ENCODE peak calls at places on chromosomes 6 and 20, in seven cellular contexts. E is PC-3, Q is adipocyte, F is GM23248, T is GM12878, H is neuronal stem cell, A is colonic mucosa. D is an unnamed sample.
A peak's percentile ranks its signal among the peaks of the same experiment; 100 is the strongest.

GRCh38 chr20:51087306-51087705 is 64.4 kb upstream of the KCNG1 start:
- DNase-seq in F (no peak), Q (no peak), E (no peak), T (no peak), H (no peak), A (no peak), D (no peak)

GRCh38 chr6:134657751-134658522 is 292.0 kb downstream of the ALDH8A1 start:
- DNase-seq in E (peak; percentile 56), Q (no peak), A (no peak), F (peak; percentile 31), H (no peak), T (no peak), D (no peak)

GRCh38 chr6:87444362-87444761 is 28.4 kb upstream of the SLC35A1 start:
- DNase-seq in H (peak; percentile 48), F (no peak), Q (no peak), A (no peak), T (no peak), E (no peak), D (peak; percentile 91)

GRCh38 chr20:23007462-23007861 is 27.6 kb upstream of the SSTR4 start:
- DNase-seq in Q (no peak), E (no peak), F (no peak), T (no peak), A (no peak), H (no peak), D (no peak)

GRCh38 chr6:73515204-73516101 is 5.4 kb downstream of the EEF1A1 start:
- DNase-seq in F (peak; percentile 91), A (peak; percentile 62), H (no peak), T (no peak), E (peak; percentile 73), Q (peak; percentile 90), D (peak; percentile 85)

GRCh38 chr6:163949367-163949766 is 534.8 kb downstream of the QKI start:
- DNase-seq in A (no peak), Q (no peak), H (no peak), E (no peak), F (no peak), T (no peak), D (no peak)

GRCh38 chr6:84197708-84198107 is 29.7 kb downstream of the CEP162 start:
- DNase-seq in Q (no peak), T (no peak), A (no peak), E (no peak), F (no peak), H (no peak), D (peak; percentile 23)

GRCh38 chr20:51712501-51713212 is 55.5 kb downstream of the ATP9A start:
- DNase-seq in F (peak; percentile 44), H (no peak), Q (peak; percentile 24), T (no peak), A (no peak), E (peak; percentile 75), D (peak; percentile 61)

GRCh38 chr20:35093245-35093884 is 758 bp upstream of the TRPC4AP start:
- DNase-seq in E (peak; percentile 59), A (no peak), H (no peak), F (peak; percentile 85), T (no peak), Q (peak; percentile 68), D (no peak)

GRCh38 chr20:58308290-58308679 is 1.2 kb upstream of the RAB22A start:
- DNase-seq in F (no peak), A (peak; percentile 21), T (no peak), H (no peak), Q (no peak), E (no peak), D (no peak)

DNA sequence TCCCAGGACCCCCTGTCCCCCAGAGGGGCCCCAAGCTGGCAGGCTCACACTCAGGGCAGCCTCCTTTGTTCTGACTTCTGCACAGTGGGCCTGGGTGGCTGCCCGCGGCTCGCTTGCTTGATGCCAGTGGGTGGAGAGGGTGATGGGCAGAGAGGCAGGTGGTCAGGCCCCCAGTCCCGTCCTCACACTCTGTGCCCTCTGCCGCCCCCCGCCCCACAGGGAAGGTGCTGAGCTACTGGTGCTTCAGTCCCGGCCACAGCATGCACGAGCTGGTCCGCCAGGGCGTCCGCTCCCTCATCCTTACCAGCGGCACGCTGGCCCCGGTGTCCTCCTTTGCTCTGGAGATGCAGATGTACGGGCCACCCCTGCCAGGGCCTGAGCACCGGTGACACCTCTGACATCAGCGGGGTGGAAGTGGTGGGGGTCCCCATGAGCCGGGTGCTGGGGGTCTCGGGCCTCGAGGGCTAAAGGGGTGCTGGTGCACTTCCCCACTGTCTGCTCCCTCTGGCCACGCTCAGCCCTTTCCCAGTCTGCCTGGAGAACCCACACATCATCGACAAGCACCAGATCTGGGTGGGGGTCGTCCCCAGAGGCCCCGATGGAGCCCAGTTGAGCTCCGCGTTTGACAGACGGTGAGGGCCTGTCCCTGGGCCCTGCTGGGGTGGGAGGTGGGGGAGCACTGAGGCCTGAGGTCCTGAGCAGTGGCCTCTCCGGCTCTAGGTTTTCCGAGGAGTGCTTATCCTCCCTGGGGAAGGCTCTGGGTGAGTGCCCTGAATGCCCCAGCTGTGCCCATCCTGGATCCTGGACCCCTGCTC is 8.8 kb upstream of the TNFRSF6B start:
- DNase-seq in H (no peak), T (no peak), F (no peak), Q (no peak), E (no peak), A (no peak), D (no peak)
- H3K9ac ChIP-seq in H (peak overlapping the region; percentile 60), T (no peak overlapping the region), F (peak overlapping the region; percentile 77), Q (peak overlapping the region; percentile 67), E (no peak overlapping the region), A (peak overlapping the region; percentile 35), D (no peak overlapping the region)

GRCh38 chr6:27143474-27144026 is 104.0 kb upstream of the PRSS16 start:
- DNase-seq in A (no peak), E (no peak), H (no peak), T (no peak), F (no peak), Q (no peak), D (no peak)

GRCh38 chr6:27145731-27146455 is 101.6 kb upstream of the PRSS16 start:
- DNase-seq in F (peak; percentile 93), Q (peak; percentile 93), A (peak; percentile 89), E (peak; percentile 84), H (no peak), T (peak; percentile 84), D (peak; percentile 95)

GRCh38 chr6:27146706-27147507 is 100.6 kb upstream of the PRSS16 start:
- DNase-seq in F (peak; percentile 98), A (peak; percentile 91), H (peak; percentile 97), Q (peak; percentile 98), E (peak; percentile 98), T (peak; percentile 100), D (peak; percentile 100)

GRCh38 chr6:27141472-27142015 is 106.0 kb upstream of the PRSS16 start:
- DNase-seq in E (no peak), T (no peak), A (no peak), F (no peak), Q (no peak), H (no peak), D (no peak)

DNA sequence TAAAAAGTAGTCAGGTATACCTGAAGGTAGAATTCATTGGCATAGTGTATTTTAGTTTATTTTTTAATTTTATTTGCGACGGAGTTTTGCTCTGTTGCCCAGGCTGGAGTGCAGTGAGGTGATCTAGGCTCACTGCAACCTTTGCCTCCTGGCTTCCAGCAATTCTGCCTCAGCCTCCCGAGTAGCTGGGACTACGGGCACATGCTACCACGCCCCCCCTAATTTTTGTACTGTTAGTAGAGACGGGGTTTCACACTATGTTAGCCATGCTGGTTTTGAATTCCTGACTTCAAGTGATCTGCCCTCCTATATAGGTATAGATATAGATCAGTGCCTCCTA is 102.8 kb upstream of the PRSS16 start:
- DNase-seq in F (no peak), E (no peak), Q (no peak), T (no peak), A (no peak), H (no peak), D (peak; percentile 48)
- H3K9ac ChIP-seq in F (peak overlapping the region; percentile 90), E (peak overlapping the region; percentile 91), Q (peak overlapping the region; percentile 88), T (peak overlapping the region; percentile 94), A (no peak overlapping the region), H (no peak overlapping the region), D (peak overlapping the region; percentile 69)

GRCh38 chr6:45880139-45880538 is 135.5 kb downstream of the CLIC5 start:
- DNase-seq in H (no peak), A (no peak), F (peak; percentile 76), E (peak; percentile 30), Q (no peak), T (no peak), D (peak; percentile 77)

GRCh38 chr6:45881705-45882435 is 133.8 kb downstream of the CLIC5 start:
- DNase-seq in E (no peak), Q (no peak), A (no peak), H (no peak), F (no peak), T (no peak), D (no peak)

GRCh38 chr6:45882671-45883070 is 133.0 kb downstream of the CLIC5 start:
- DNase-seq in A (no peak), Q (no peak), E (no peak), T (no peak), F (no peak), H (no peak), D (no peak)

GRCh38 chr6:45886776-45887175 is 128.9 kb downstream of the CLIC5 start:
- DNase-seq in H (no peak), F (no peak), E (no peak), A (no peak), Q (no peak), T (no peak), D (peak; percentile 64)

GRCh38 chr6:45884336-45884735 is 131.3 kb downstream of the CLIC5 start:
- DNase-seq in A (no peak), E (no peak), F (no peak), H (no peak), Q (no peak), T (no peak), D (no peak)
- H3K9ac ChIP-seq in A (no peak overlapping the region), E (no peak overlapping the region), F (no peak overlapping the region), H (no peak overlapping the region), Q (no peak overlapping the region), T (no peak overlapping the region), D (no peak overlapping the region)

GRCh38 chr6:117909638-117910037 is 2.6 kb downstream of the SLC35F1 start:
- DNase-seq in T (no peak), E (no peak), F (no peak), H (no peak), A (no peak), Q (no peak), D (no peak)

GRCh38 chr6:117908246-117909107 is 1.4 kb downstream of the SLC35F1 start:
- DNase-seq in T (no peak), Q (no peak), A (no peak), F (peak; percentile 4), H (no peak), E (no peak), D (peak; percentile 51)

GRCh38 chr6:117907600-117908245 is 659 bp downstream of the SLC35F1 start:
- DNase-seq in H (peak; percentile 48), E (no peak), Q (peak; percentile 6), F (peak; percentile 12), T (no peak), A (no peak), D (peak; percentile 54)

GRCh38 chr6:117906454-117906904 is 585 bp upstream of the SLC35F1 start:
- DNase-seq in Q (no peak), E (peak; percentile 11), H (no peak), T (peak; percentile 8), F (peak; percentile 4), A (no peak), D (no peak)

DNA sequence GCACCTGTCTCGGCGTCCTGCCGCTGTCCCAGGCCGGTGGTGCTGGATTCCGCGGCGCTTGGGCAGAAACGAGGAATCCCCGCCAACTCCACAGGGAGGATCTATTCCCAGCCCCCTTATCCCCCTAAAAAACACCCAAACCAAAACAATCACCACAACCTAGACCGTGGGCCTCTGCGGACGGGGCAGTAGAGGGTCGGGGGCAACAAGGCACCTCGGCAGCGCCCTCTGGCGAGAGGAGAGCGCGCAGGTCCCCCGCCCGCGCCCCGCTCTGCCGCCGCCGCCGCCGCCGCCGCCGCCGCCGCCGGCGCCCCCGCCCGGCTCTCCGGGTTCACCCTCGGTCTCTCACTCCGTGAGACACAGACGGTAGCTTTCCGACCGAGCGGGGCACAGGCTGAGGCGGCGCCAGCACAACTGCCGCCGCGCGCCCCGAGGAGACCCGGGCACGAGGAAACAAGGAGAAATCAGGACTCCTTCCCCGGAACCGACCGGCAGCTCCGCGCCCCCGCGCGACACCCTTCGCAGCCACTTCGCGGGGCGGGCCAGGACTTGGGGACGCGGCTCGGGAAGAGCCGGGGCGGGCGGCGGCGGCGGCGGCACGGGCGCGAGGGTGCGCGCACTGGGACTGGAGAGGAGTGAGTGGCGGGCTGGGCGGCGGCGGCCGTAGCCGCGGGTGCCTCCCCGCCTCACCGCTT is at the start of gene SLC35F1:
- DNase-seq in E (no peak), T (no peak), F (peak; percentile 47), A (no peak), H (peak; percentile 74), Q (peak; percentile 45), D (peak; percentile 88)
- H3K9ac ChIP-seq in E (no peak within 1 kb of the TSS), T (no peak within 1 kb of the TSS), F (no peak within 1 kb of the TSS), A (no peak within 1 kb of the TSS), H (peak within 1 kb of the TSS; percentile 97), Q (no peak within 1 kb of the TSS), D (peak within 1 kb of the TSS; percentile 72)

D was measured in mesendoderm.